ENCODE peak calls at places on chromosomes 12 and 14, in ten cellular contexts. F, I, T, Y, W, Z, U, K, S and J are unnamed samples.

GRCh38 chr12:49959570-49960473 is 1.9 kb upstream of the AQP5 start:
- DNase-seq in Z (no peak), K (no peak), U (no peak), Y (no peak), W (no peak), S (no peak), F (no peak), I (no peak), T (no peak), J (peak)

GRCh38 chr14:97408937-97409860 is 612.0 kb downstream of the VRK1 start:
- DNase-seq in Y (no peak), T (no peak), S (no peak), Z (no peak), K (no peak), W (no peak), U (no peak), I (no peak), F (no peak), J (no peak)

GRCh38 chr14:34246206-34246605 is 215.8 kb downstream of the SPTSSA start:
- DNase-seq in T (no peak), F (no peak), S (no peak), I (no peak), Z (no peak), U (no peak), Y (no peak), K (no peak), W (no peak), J (no peak)

GRCh38 chr12:47768323-47768811 is 4.7 kb upstream of the SLC48A1 start:
- DNase-seq in Z (no peak), K (no peak), U (no peak), S (no peak), W (no peak), I (no peak), Y (no peak), F (no peak), T (no peak), J (no peak)

GRCh38 chr12:116977465-116978380 is 67.0 kb downstream of the FBXW8 start:
- DNase-seq in K (no peak), T (no peak), F (no peak), Z (no peak), S (no peak), I (no peak), Y (no peak), U (no peak), W (no peak), J (no peak)

GRCh38 chr12:31011746-31012567 is 61.7 kb upstream of the DDX11 start:
- DNase-seq in F (no peak), K (no peak), S (no peak), U (no peak), W (no peak), Z (no peak), Y (no peak), T (no peak), I (no peak), J (no peak)

GRCh38 chr14:90536511-90537191 is 139.8 kb downstream of the CALM1 start:
- DNase-seq in T (no peak), Z (no peak), F (no peak), U (no peak), Y (no peak), W (no peak), K (no peak), I (no peak), S (no peak), J (no peak)

GRCh38 chr12:27924350-27925140 is 48.0 kb downstream of the PTHLH start:
- DNase-seq in Y (no peak), Z (no peak), T (no peak), W (no peak), S (no peak), I (no peak), F (no peak), U (no peak), K (no peak), J (no peak)

GRCh38 chr12:76024942-76025600 is 6.5 kb downstream of the PHLDA1 start:
- DNase-seq in F (peak), Y (no peak), S (no peak), T (no peak), U (no peak), Z (no peak), K (no peak), W (no peak), I (no peak), J (no peak)

GRCh38 chr14:77790566-77791224 is 9.2 kb upstream of the ADCK1 start:
- DNase-seq in W (no peak), K (no peak), Y (no peak), U (no peak), T (no peak), Z (no peak), S (no peak), I (no peak), F (no peak), J (no peak)

GRCh38 chr12:50635857-50636256 is 128.0 kb upstream of the ATF1 start:
- DNase-seq in K (no peak), Y (no peak), U (no peak), I (no peak), Z (no peak), F (no peak), T (no peak), S (no peak), W (no peak), J (no peak)

GRCh38 chr14:90475298-90475697 is 78.5 kb downstream of the CALM1 start:
- DNase-seq in Z (no peak), T (no peak), F (no peak), K (no peak), S (no peak), I (no peak), W (no peak), U (no peak), Y (no peak), J (no peak)

GRCh38 chr12:18430425-18431048 is 169.2 kb downstream of the PIK3C2G start:
- DNase-seq in W (no peak), I (peak), K (no peak), Z (no peak), Y (no peak), U (no peak), F (peak), S (peak), T (peak), J (no peak)

GRCh38 chr14:25032092-25032784 is 17.7 kb downstream of the STXBP6 start:
- DNase-seq in S (no peak), F (no peak), Z (no peak), U (no peak), W (no peak), Y (no peak), I (no peak), T (no peak), K (no peak), J (no peak)

GRCh38 chr14:29926701-29927595 is 699 bp downstream of the PRKD1 start:
- DNase-seq in S (peak), Y (peak), T (peak), Z (no peak), W (no peak), K (peak), U (peak), I (peak), F (peak), J (no peak)

GRCh38 chr12:46718495-46718894 is 107.3 kb downstream of the SLC38A4 start:
- DNase-seq in U (no peak), W (no peak), Y (no peak), Z (no peak), F (no peak), T (no peak), S (no peak), I (no peak), K (no peak), J (no peak)

GRCh38 chr12:107319536-107320030 is 226.2 kb upstream of the CRY1 start:
- DNase-seq in U (no peak), I (no peak), Z (peak), T (peak), Y (no peak), S (no peak), F (no peak), W (no peak), K (no peak), J (no peak)

GRCh38 chr14:52327374-52328226 is 13.5 kb downstream of the PTGER2 start:
- DNase-seq in Y (no peak), K (no peak), W (no peak), T (no peak), F (peak), U (no peak), Z (no peak), S (no peak), I (no peak), J (no peak)

GRCh38 chr14:21039585-21040369 is 2.4 kb upstream of the RNASE7 start:
- DNase-seq in U (no peak), T (peak), W (no peak), F (peak), Y (peak), Z (peak), K (peak), I (no peak), S (peak), J (no peak)

GRCh38 chr12:57940915-57941164 is 527 bp upstream of the ATP23 start:
- DNase-seq in I (no peak), T (no peak), W (no peak), S (no peak), F (no peak), K (no peak), Y (no peak), U (no peak), Z (no peak), J (no peak)

GRCh38 chr12:89481218-89481914 is 43.2 kb downstream of the GALNT4 start:
- DNase-seq in T (no peak), K (no peak), U (no peak), Y (no peak), Z (no peak), F (peak), I (no peak), S (no peak), W (no peak), J (no peak)

GRCh38 chr14:21022686-21023085 is 2.2 kb downstream of the NDRG2 start:
- DNase-seq in F (no peak), Y (no peak), W (no peak), I (no peak), T (no peak), U (no peak), S (no peak), K (no peak), Z (no peak), J (no peak)

GRCh38 chr14:35347323-35348043 is 55.3 kb downstream of the PSMA6 start:
- DNase-seq in W (no peak), Y (no peak), F (no peak), K (no peak), S (no peak), Z (no peak), U (no peak), T (peak), I (no peak), J (no peak)

GRCh38 chr14:104252256-104253215 is 114.1 kb downstream of the KIF26A start:
- DNase-seq in S (no peak), F (no peak), I (no peak), U (no peak), K (no peak), T (no peak), W (no peak), Z (no peak), Y (no peak), J (no peak)

GRCh38 chr12:74770552-74770951 is 232.9 kb downstream of the ATXN7L3B start:
- DNase-seq in Z (no peak), S (no peak), W (no peak), K (no peak), I (no peak), U (no peak), F (no peak), T (no peak), Y (no peak), J (no peak)

GRCh38 chr12:113841786-113842185 is 124.3 kb downstream of the RBM19 start:
- DNase-seq in Y (no peak), S (no peak), F (no peak), K (no peak), T (no peak), U (no peak), I (no peak), W (no peak), Z (no peak), J (no peak)

GRCh38 chr14:104437703-104438102 is 141.9 kb upstream of the C14orf180 start:
- DNase-seq in T (no peak), I (peak), S (no peak), Z (no peak), U (no peak), F (no peak), Y (no peak), K (no peak), W (no peak), J (no peak)